ENCODE peak calls at places on chromosomes 3 and 15, in four cellular contexts. B, K, J and F are unnamed samples.

GRCh38 chr15:63502843-63503738 is 1.3 kb upstream of the USP3 start:
- DNase-seq in B (peak), K (peak), J (no peak), F (peak)

GRCh38 chr3:12471228-12471627 is 13.1 kb upstream of the TSEN2 start:
- DNase-seq in B (no peak), K (peak), J (no peak), F (no peak)

GRCh38 chr3:14779069-14779685 is 39.6 kb upstream of the FGD5 start:
- DNase-seq in B (no peak), K (no peak), J (no peak), F (no peak)

GRCh38 chr3:111926266-111926676 is 52.6 kb upstream of the ABHD10 start:
- DNase-seq in B (no peak), K (no peak), J (no peak), F (no peak)

GRCh38 chr3:126509565-126510322 is 7.8 kb downstream of the UROC1 start:
- DNase-seq in B (no peak), K (peak), J (no peak), F (no peak)

GRCh38 chr3:23712095-23712494 is 93.7 kb upstream of the UBE2E1 start:
- DNase-seq in B (no peak), K (no peak), J (no peak), F (no peak)

GRCh38 chr3:154384504-154384903 is 45.5 kb downstream of the GPR149 start:
- DNase-seq in B (no peak), K (no peak), J (no peak), F (no peak)

GRCh38 chr3:53694648-53695356 is 151.4 kb downstream of the CHDH start:
- DNase-seq in B (no peak), K (no peak), J (no peak), F (no peak)

GRCh38 chr3:194058189-194058571 is 77.8 kb upstream of the HES1 start:
- DNase-seq in B (no peak), K (peak), J (peak), F (peak)

GRCh38 chr3:69240651-69241578 is 118.5 kb upstream of the LMOD3 start:
- DNase-seq in B (no peak), K (no peak), J (no peak), F (no peak)

GRCh38 chr3:94936023-94936580 is 873.2 kb downstream of the NSUN3 start:
- DNase-seq in B (no peak), K (no peak), J (no peak), F (no peak)

GRCh38 chr15:40554164-40554530 is 10.7 kb downstream of the CCDC32 start:
- DNase-seq in B (no peak), K (no peak), J (no peak), F (no peak)

GRCh38 chr3:43953814-43954241 is 263.1 kb downstream of the ABHD5 start:
- DNase-seq in B (no peak), K (no peak), J (no peak), F (no peak)

GRCh38 chr3:71160800-71161546 is 422.6 kb downstream of the FOXP1 start:
- DNase-seq in B (no peak), K (no peak), J (no peak), F (no peak)

GRCh38 chr3:161489390-161489789 is 7.2 kb upstream of the OTOL1 start:
- DNase-seq in B (no peak), K (no peak), J (no peak), F (no peak)

GRCh38 chr3:169771651-169772529 is 1.3 kb upstream of the MYNN start:
- DNase-seq in B (peak), K (no peak), J (peak), F (no peak)

GRCh38 chr3:193231201-193231600 is 9.8 kb upstream of the PLAAT1 start:
- DNase-seq in B (no peak), K (no peak), J (no peak), F (no peak)

GRCh38 chr3:195808741-195809290 is 2.9 kb downstream of the MUC4 start:
- DNase-seq in B (no peak), K (no peak), J (no peak), F (no peak)

GRCh38 chr3:9415485-9416138 is 18.2 kb downstream of the SETD5 start:
- DNase-seq in B (no peak), K (no peak), J (no peak), F (no peak)

GRCh38 chr3:142724682-142725351 is 983 bp downstream of the TRPC1 start:
- DNase-seq in B (no peak), K (peak), J (peak), F (peak)

GRCh38 chr15:40048155-40048792 is 9.3 kb upstream of the SRP14 start:
- DNase-seq in B (no peak), K (no peak), J (no peak), F (no peak)

GRCh38 chr3:59212128-59212764 is 162.4 kb upstream of the CFAP20DC start:
- DNase-seq in B (no peak), K (no peak), J (peak), F (no peak)

GRCh38 chr3:46184469-46184868 is 23.6 kb downstream of the CCR1 start:
- DNase-seq in B (no peak), K (no peak), J (no peak), F (no peak)

GRCh38 chr15:33200903-33201302 is 6.4 kb upstream of the FMN1 start:
- DNase-seq in B (no peak), K (no peak), J (no peak), F (no peak)

GRCh38 chr3:42640771-42641370 is 12.6 kb upstream of the ZBTB47 start:
- DNase-seq in B (no peak), K (no peak), J (no peak), F (peak)

GRCh38 chr3:8589880-8590556 is 54.6 kb downstream of the SSUH2 start:
- DNase-seq in B (no peak), K (no peak), J (no peak), F (no peak)

GRCh38 chr3:19065027-19065426 is 83.3 kb upstream of the KCNH8 start:
- DNase-seq in B (no peak), K (no peak), J (no peak), F (no peak)

GRCh38 chr3:120855665-120856437 is 52.2 kb upstream of the STXBP5L start:
- DNase-seq in B (no peak), K (no peak), J (no peak), F (no peak)

GRCh38 chr3:58835075-58835474 is 168.5 kb upstream of the FAM3D start:
- DNase-seq in B (no peak), K (no peak), J (no peak), F (no peak)

GRCh38 chr15:85974348-85974705 is 105.3 kb upstream of the AGBL1 start:
- DNase-seq in B (no peak), K (no peak), J (no peak), F (no peak)

GRCh38 chr3:134333522-134334181 is 40.6 kb downstream of the AMOTL2 start:
- DNase-seq in B (no peak), K (no peak), J (no peak), F (no peak)

GRCh38 chr15:98649621-98649995 is 1.3 kb downstream of the IGF1R start:
- DNase-seq in B (no peak), K (no peak), J (no peak), F (no peak)
- H3K27ac ChIP-seq in B (no peak), K (peak), J (no peak), F (peak)

GRCh38 chr3:187941848-187942194 is 196.6 kb upstream of the BCL6 start:
- DNase-seq in B (no peak), K (no peak), J (no peak), F (no peak)
- H3K27ac ChIP-seq in B (no peak), K (no peak), J (no peak), F (no peak)

GRCh38 chr3:73472429-73472828 is 152.3 kb downstream of the PDZRN3 start:
- DNase-seq in B (no peak), K (no peak), J (no peak), F (no peak)
- H3K27ac ChIP-seq in B (no peak), K (no peak), J (no peak), F (no peak)

GRCh38 chr3:27312044-27312668 is 57.0 kb downstream of the NEK10 start:
- DNase-seq in B (no peak), K (no peak), J (peak), F (no peak)
- H3K27ac ChIP-seq in B (no peak), K (no peak), J (no peak), F (no peak)

DNA sequence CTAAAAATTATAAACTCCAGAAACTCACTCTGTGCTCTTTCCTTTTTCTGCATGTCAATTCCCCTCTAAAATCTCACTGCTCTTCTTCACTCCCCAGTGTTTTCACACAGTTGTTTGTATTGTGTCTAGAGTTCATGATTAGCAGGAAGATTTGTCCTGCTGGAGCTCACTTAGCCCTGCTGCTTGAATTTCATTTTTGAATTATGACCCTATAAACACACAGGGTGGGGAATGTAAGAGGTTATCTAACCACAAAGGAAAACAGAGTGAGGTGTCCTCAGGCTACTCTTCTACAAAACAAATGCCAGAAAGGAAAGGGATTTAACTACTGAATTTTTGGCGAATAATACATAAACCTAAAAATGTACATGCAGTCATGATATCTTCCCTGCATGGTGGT is 215.2 kb upstream of the CNTN4 start:
- DNase-seq in B (no peak), K (no peak), J (no peak), F (no peak)
- H3K27ac ChIP-seq in B (no peak), K (no peak), J (no peak), F (no peak)

DNA sequence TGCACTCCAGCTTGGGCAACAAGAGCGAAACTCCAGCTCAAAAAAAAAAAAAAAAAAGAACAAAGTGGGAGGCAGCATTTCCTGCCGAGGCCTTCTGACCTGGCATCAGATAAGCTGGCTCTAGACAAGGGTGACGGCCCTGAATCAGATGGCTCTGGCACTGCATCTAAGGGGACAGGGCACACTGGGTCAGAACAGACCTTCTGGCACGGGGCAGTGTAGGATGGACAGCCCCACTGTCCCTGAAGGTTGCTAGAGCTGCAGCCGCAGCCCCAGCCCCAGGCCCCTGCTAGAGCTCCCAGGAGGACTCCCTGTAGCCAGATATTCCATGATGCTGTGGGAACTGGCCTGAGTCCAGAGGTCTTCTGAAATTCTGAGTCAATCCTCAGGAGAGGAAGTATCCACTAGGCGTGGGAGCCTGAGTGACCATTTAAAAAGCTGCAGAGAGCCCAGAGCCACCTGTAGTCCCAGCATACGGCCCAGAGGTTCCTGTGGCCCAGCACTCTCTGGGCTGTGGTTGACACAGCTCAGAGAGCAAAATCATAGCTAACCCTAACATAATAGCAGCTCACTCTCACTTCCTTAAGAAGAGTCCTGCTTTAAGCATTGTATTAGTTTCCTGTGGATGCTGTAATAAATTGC is 69.2 kb upstream of the MFGE8 start:
- DNase-seq in B (no peak), K (no peak), J (no peak), F (no peak)
- H3K27ac ChIP-seq in B (no peak), K (no peak), J (no peak), F (no peak)

DNA sequence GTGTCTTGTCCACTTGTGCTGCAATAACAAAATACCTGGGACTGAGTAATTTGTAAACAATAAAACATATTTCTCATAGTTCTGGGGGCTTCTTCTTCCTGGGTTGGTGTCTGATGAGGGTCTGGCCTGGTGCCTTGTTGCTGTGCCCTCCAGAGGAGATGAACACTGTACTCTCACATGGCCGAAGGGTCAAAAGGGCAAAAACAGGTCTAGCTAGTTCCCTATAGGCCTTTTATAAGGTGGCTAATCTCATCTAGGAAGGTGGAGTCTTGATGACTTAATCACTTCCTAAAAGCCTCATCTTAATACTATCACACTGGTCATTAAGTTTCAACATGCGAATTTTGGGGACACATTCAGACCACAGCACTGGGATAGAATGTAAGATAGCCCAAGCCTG is 228.4 kb downstream of the TLE3 start:
- DNase-seq in B (no peak), K (no peak), J (no peak), F (no peak)
- H3K27ac ChIP-seq in B (no peak), K (no peak), J (no peak), F (no peak)

DNA sequence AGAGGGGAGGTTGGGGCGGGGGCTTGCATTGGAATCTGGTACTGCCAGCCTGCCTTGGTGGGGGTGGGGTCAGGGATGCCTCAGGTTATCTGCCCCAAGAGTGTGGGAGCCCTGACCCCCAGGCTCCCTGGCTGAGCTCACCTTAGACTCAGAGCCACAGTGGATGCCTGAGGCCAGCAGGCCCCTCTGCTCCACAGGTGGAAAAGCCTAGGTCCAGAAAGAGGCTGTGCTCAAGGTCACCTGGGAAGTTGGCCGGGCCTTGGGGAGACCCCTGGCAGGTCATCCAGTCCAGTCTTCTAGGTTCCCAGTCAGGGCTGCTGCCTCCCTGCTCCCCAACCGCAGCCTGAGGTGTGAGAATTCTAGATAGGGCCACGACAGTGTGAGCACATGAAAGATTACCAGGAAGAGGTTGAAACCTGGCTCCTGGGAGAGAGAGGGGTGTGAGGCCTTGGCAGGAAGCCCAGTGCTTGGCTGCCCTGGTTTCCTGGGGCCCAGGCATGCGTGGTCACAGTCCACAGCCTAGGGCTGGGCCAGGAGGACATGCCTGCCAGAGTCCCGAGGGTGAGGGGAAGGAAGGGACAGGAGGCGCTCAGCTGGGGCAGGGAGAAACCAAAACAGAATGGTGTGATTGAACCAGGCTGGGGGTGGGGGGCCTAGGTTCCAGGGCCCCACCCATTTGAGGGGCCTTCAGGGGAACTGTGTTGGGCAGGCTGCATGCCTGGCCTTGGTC is 4.9 kb downstream of the HDAC11 start:
- DNase-seq in B (no peak), K (peak), J (no peak), F (no peak)
- H3K27ac ChIP-seq in B (peak), K (no peak), J (no peak), F (peak)